ENCODE peak calls at places on chromosomes 13 and 19, in six cellular contexts. One of them, this sample, is unnamed. For H3K4me1, the result is how much of the 10 kb centered on the place peaks cover.

GRCh38 chr19:14686411-14686810 is 3.4 kb upstream of the ZNF333 start:
- DNase-seq in HCT116: peak
- DNase-seq in DND-41: peak
- DNase-seq in IMR-90: peak
- DNase-seq in fibroblast of lung: no peak
- DNase-seq in endodermal cell: peak
- DNase-seq in this sample: no peak

GRCh38 chr13:100836696-100837095 is 162.1 kb upstream of the TMTC4 start:
- DNase-seq in HCT116: no peak
- DNase-seq in DND-41: no peak
- DNase-seq in IMR-90: no peak
- DNase-seq in fibroblast of lung: peak
- DNase-seq in endodermal cell: no peak
- DNase-seq in this sample: no peak

GRCh38 chr19:58007285-58007684 is 4.7 kb upstream of the ZNF606 start:
- DNase-seq in HCT116: no peak
- DNase-seq in DND-41: peak
- DNase-seq in IMR-90: no peak
- DNase-seq in fibroblast of lung: no peak
- DNase-seq in endodermal cell: no peak
- DNase-seq in this sample: no peak

GRCh38 chr19:426725-427445 is 17.9 kb upstream of the C2CD4C start:
- DNase-seq in HCT116: no peak
- DNase-seq in DND-41: no peak
- DNase-seq in IMR-90: no peak
- DNase-seq in fibroblast of lung: no peak
- DNase-seq in endodermal cell: peak
- DNase-seq in this sample: no peak

GRCh38 chr19:35636651-35637050 is 4.9 kb upstream of the ETV2 start:
- DNase-seq in HCT116: no peak
- DNase-seq in DND-41: no peak
- DNase-seq in IMR-90: no peak
- DNase-seq in fibroblast of lung: no peak
- DNase-seq in endodermal cell: no peak
- DNase-seq in this sample: no peak

GRCh38 chr13:21219044-21219381 is 42.6 kb downstream of the MRPL57 start:
- DNase-seq in HCT116: no peak
- DNase-seq in DND-41: peak
- DNase-seq in IMR-90: no peak
- DNase-seq in fibroblast of lung: no peak
- DNase-seq in endodermal cell: no peak
- DNase-seq in this sample: no peak

GRCh38 chr13:74026753-74027152 is 107.5 kb downstream of the KLF12 start:
- DNase-seq in HCT116: no peak
- DNase-seq in DND-41: peak
- DNase-seq in IMR-90: peak
- DNase-seq in fibroblast of lung: peak
- DNase-seq in endodermal cell: peak
- DNase-seq in this sample: peak

GRCh38 chr13:83352391-83352790 is 529.9 kb downstream of the SLITRK1 start:
- DNase-seq in HCT116: no peak
- DNase-seq in DND-41: no peak
- DNase-seq in IMR-90: no peak
- DNase-seq in fibroblast of lung: no peak
- DNase-seq in endodermal cell: no peak
- DNase-seq in this sample: no peak

GRCh38 chr19:55471266-55471665 is 5.2 kb upstream of the ZNF628 start:
- DNase-seq in HCT116: no peak
- DNase-seq in DND-41: no peak
- DNase-seq in IMR-90: no peak
- DNase-seq in fibroblast of lung: no peak
- DNase-seq in endodermal cell: no peak
- DNase-seq in this sample: no peak

GRCh38 chr13:40981361-40981760 is 37.8 kb downstream of the ELF1 start:
- DNase-seq in HCT116: no peak
- DNase-seq in DND-41: no peak
- DNase-seq in IMR-90: no peak
- DNase-seq in fibroblast of lung: no peak
- DNase-seq in endodermal cell: no peak
- DNase-seq in this sample: no peak

GRCh38 chr19:17762505-17763229 is 11.4 kb downstream of the FCHO1 start:
- DNase-seq in HCT116: no peak
- DNase-seq in DND-41: peak
- DNase-seq in IMR-90: peak
- DNase-seq in fibroblast of lung: peak
- DNase-seq in endodermal cell: peak
- DNase-seq in this sample: no peak

GRCh38 chr13:36006347-36006746 is 124.8 kb downstream of the DCLK1 start:
- DNase-seq in HCT116: no peak
- DNase-seq in DND-41: no peak
- DNase-seq in IMR-90: no peak
- DNase-seq in fibroblast of lung: no peak
- DNase-seq in endodermal cell: no peak
- DNase-seq in this sample: no peak

GRCh38 chr19:15635016-15635805 is 5.5 kb upstream of the CYP4F3 start:
- DNase-seq in HCT116: no peak
- DNase-seq in DND-41: no peak
- DNase-seq in IMR-90: no peak
- DNase-seq in fibroblast of lung: no peak
- DNase-seq in endodermal cell: no peak
- DNase-seq in this sample: no peak

GRCh38 chr13:37914781-37915391 is 45.3 kb upstream of the TRPC4 start:
- DNase-seq in HCT116: no peak
- DNase-seq in DND-41: no peak
- DNase-seq in IMR-90: peak
- DNase-seq in fibroblast of lung: peak
- DNase-seq in endodermal cell: peak
- DNase-seq in this sample: no peak

GRCh38 chr13:57340878-57341277 is 173.9 kb downstream of the PRR20E start:
- DNase-seq in HCT116: no peak
- DNase-seq in DND-41: no peak
- DNase-seq in IMR-90: no peak
- DNase-seq in fibroblast of lung: no peak
- DNase-seq in endodermal cell: no peak
- DNase-seq in this sample: no peak

GRCh38 chr19:41758846-41759245 is 3.5 kb downstream of the CEACAM6 start:
- DNase-seq in HCT116: no peak
- DNase-seq in DND-41: no peak
- DNase-seq in IMR-90: no peak
- DNase-seq in fibroblast of lung: no peak
- DNase-seq in endodermal cell: no peak
- DNase-seq in this sample: no peak
- TF ChIP-seq CTCF in HCT116: no peak
- TF ChIP-seq CTCF in DND-41: no peak
- TF ChIP-seq CTCF in IMR-90: no peak
- TF ChIP-seq CTCF in fibroblast of lung: no peak
- TF ChIP-seq CTCF in endodermal cell: no peak
- TF ChIP-seq CTCF in this sample: no peak

DNA sequence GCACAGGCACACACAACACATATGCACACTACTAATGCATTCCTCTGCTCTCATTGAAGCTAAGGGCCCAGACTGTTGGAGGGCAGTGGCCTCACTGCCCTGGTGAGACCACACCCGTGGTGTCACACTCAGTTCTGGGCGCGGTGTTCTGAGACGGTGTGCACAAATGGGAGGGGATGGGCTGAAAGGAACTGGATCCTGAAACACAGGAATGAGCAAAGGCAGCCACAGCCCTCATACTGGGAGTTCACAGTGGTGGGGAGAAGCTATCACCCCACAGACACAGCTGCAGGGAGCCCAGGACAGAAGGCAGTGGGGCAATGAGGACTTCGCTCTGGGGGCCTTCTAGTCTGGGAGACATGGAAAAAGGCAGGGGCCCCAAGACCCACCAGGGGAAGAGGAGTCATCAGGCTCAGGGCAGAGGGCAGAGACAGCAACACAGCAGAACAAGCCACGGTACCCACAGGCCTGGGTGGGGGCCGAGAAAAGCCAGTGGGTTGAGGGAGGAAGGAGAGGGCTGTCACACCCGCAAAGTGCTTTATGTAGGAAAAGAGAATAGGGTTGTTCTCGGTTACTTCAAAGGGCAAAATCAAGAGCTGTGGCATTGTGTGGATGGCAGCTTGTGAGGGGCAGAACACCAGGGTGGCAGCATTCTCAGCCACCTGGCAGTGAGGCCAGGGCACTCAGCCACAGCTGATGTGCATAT is 75.4 kb upstream of the GPR183 start:
- DNase-seq in HCT116: no peak
- DNase-seq in DND-41: peak
- DNase-seq in IMR-90: no peak
- DNase-seq in fibroblast of lung: no peak
- DNase-seq in endodermal cell: peak
- DNase-seq in this sample: peak
- H3K4me1 ChIP-seq in HCT116: under half
- H3K4me1 ChIP-seq in DND-41: under half
- H3K4me1 ChIP-seq in IMR-90: under half
- H3K4me1 ChIP-seq in fibroblast of lung: under half
- H3K4me1 ChIP-seq in endodermal cell: under half
- H3K4me1 ChIP-seq in this sample: under half

GRCh38 chr19:44571830-44572661 is 41.3 kb upstream of the IGSF23 start:
- DNase-seq in HCT116: no peak
- DNase-seq in DND-41: no peak
- DNase-seq in IMR-90: no peak
- DNase-seq in fibroblast of lung: no peak
- DNase-seq in endodermal cell: peak
- DNase-seq in this sample: no peak
- H3K9ac ChIP-seq in HCT116: no peak
- H3K9ac ChIP-seq in DND-41: no peak
- H3K9ac ChIP-seq in IMR-90: no peak
- H3K9ac ChIP-seq in fibroblast of lung: no peak
- H3K9ac ChIP-seq in endodermal cell: no peak
- H3K9ac ChIP-seq in this sample: no peak

DNA sequence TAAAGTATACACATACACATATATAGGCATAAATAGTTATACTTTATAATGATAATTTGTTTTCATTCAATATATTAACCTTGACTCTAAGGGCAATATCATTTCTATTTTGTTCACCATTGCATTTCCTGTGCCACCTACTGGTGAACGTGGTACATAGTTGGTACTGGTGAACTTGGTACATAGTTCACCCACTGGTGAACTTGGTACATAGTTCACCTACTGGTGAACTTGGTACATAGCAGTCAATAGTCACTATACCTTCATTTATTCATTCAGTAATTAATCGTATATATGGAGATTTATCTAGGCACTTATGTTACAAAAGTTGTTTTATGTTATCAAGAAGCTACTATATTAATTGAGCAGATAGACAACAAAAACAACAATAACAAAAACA is 172.6 kb upstream of the ATXN8OS start:
- DNase-seq in HCT116: peak
- DNase-seq in DND-41: no peak
- DNase-seq in IMR-90: no peak
- DNase-seq in fibroblast of lung: no peak
- DNase-seq in endodermal cell: no peak
- DNase-seq in this sample: no peak
- TF ChIP-seq CTCF in HCT116: peak
- TF ChIP-seq CTCF in DND-41: peak
- TF ChIP-seq CTCF in IMR-90: no peak
- TF ChIP-seq CTCF in fibroblast of lung: no peak
- TF ChIP-seq CTCF in endodermal cell: peak
- TF ChIP-seq CTCF in this sample: no peak

DNA sequence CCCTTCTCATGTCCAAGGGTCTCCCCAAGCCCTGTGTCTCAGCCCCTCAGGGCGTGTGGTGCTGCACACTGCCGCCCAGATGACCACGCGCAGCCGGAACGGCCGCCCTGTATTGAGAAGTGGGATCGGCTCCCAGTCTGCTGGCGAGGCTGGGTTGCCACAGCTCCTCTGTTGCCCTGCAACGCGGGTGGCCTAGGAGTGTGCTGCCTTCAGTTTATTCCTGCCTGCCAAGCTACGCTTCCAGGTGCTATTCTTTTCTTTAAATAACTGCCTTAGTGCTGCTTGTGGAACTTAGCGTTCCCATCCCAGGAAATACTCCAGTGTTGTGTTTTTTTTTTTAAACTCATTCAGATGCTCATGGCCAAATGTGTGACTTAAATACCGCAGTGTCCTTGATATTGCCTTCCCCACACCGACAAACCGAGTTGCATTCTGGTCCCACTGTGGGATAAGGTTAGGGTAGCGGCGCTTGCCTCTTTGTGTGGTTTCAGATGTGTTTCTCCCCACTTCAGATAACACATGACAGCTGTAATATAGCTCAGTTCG is 16.6 kb downstream of the ACTN4 start:
- DNase-seq in HCT116: no peak
- DNase-seq in DND-41: no peak
- DNase-seq in IMR-90: no peak
- DNase-seq in fibroblast of lung: no peak
- DNase-seq in endodermal cell: no peak
- DNase-seq in this sample: peak
- H3K4me1 ChIP-seq in HCT116: half or more
- H3K4me1 ChIP-seq in DND-41: under half
- H3K4me1 ChIP-seq in IMR-90: half or more
- H3K4me1 ChIP-seq in fibroblast of lung: half or more
- H3K4me1 ChIP-seq in endodermal cell: under half
- H3K4me1 ChIP-seq in this sample: half or more

GRCh38 chr13:25881946-25882574 is 169.8 kb downstream of the SHISA2 start:
- DNase-seq in HCT116: no peak
- DNase-seq in DND-41: no peak
- DNase-seq in IMR-90: no peak
- DNase-seq in fibroblast of lung: peak
- DNase-seq in endodermal cell: peak
- DNase-seq in this sample: no peak
- H3K9ac ChIP-seq in HCT116: no peak
- H3K9ac ChIP-seq in DND-41: peak
- H3K9ac ChIP-seq in IMR-90: no peak
- H3K9ac ChIP-seq in fibroblast of lung: no peak
- H3K9ac ChIP-seq in endodermal cell: no peak
- H3K9ac ChIP-seq in this sample: no peak

This sample was measured in kidney.